ENCODE peak calls at places on chromosomes 11 and 22, in five cellular contexts. U is H1, I is GM12878, H is HepG2, F is K562. E is an unnamed sample.

GRCh38 chr22:20244744-20245576 is 23.2 kb downstream of the RTN4R start:
- DNase-seq in F (peak), I (no peak), U (no peak), H (no peak), E (no peak)

GRCh38 chr22:35677460-35678187 is 29.4 kb downstream of the APOL6 start:
- DNase-seq in F (no peak), U (no peak), I (no peak), H (no peak), E (no peak)

GRCh38 chr11:62856333-62856910 is 17.0 kb upstream of the WDR74 start:
- DNase-seq in I (no peak), F (no peak), H (no peak), U (no peak), E (no peak)

GRCh38 chr22:50482107-50483074 is 1.0 kb downstream of the ADM2 start:
- DNase-seq in F (no peak), H (no peak), U (no peak), I (no peak), E (no peak)

GRCh38 chr11:85791326-85791990 is 19.5 kb downstream of the SYTL2 start:
- DNase-seq in F (no peak), H (no peak), U (no peak), I (no peak), E (no peak)

GRCh38 chr11:113193894-113194293 is 120.5 kb upstream of the TTC12 start:
- DNase-seq in U (no peak), H (no peak), I (peak), F (no peak), E (no peak)

GRCh38 chr11:46537851-46538295 is 56.0 kb downstream of the AMBRA1 start:
- DNase-seq in F (peak), H (peak), U (peak), I (no peak), E (peak)

GRCh38 chr11:68468217-68468828 is 7.8 kb downstream of the PPP6R3 start:
- DNase-seq in U (no peak), F (no peak), H (peak), I (no peak), E (no peak)

GRCh38 chr11:2700415-2701211 is 819 bp upstream of the KCNQ1OT1 start:
- DNase-seq in I (peak), U (no peak), F (peak), H (peak), E (peak)

GRCh38 chr22:26891431-26891830 is 234.0 kb downstream of the MIAT start:
- DNase-seq in U (no peak), I (no peak), H (no peak), F (no peak), E (no peak)

GRCh38 chr11:2318123-2318522 is 16.3 kb downstream of the TSPAN32 start:
- DNase-seq in I (no peak), U (no peak), F (no peak), H (no peak), E (no peak)

GRCh38 chr11:44572884-44573283 is 7.4 kb downstream of the CD82 start:
- DNase-seq in F (no peak), H (no peak), I (no peak), U (no peak), E (peak)

GRCh38 chr22:29129644-29130201 is 56.9 kb downstream of the KREMEN1 start:
- DNase-seq in F (no peak), U (no peak), I (no peak), H (no peak), E (no peak)

GRCh38 chr11:96961931-96962330 is 572.1 kb downstream of the JRKL start:
- DNase-seq in I (no peak), F (no peak), U (no peak), H (no peak), E (no peak)

GRCh38 chr22:44658371-44658953 is 43.5 kb upstream of the PRR5 start:
- DNase-seq in U (no peak), I (no peak), F (no peak), H (no peak), E (no peak)

GRCh38 chr22:33271390-33272161 is 213.4 kb upstream of the SYN3 start:
- DNase-seq in I (peak), U (no peak), H (no peak), F (no peak), E (no peak)

GRCh38 chr11:58024601-58025091 is 965 bp downstream of the OR9Q1 start:
- DNase-seq in I (no peak), U (no peak), F (no peak), H (no peak), E (no peak)

GRCh38 chr22:40324468-40325305 is 21.6 kb upstream of the ADSL start:
- DNase-seq in F (no peak), U (no peak), H (no peak), I (no peak), E (no peak)

GRCh38 chr11:1772270-1773130 is 8.8 kb upstream of the CTSD start:
- DNase-seq in U (no peak), H (no peak), F (peak), I (no peak), E (peak)

GRCh38 chr22:50528682-50529415 is 963 bp downstream of the TYMP start:
- DNase-seq in U (no peak), H (no peak), F (no peak), I (no peak), E (no peak)

GRCh38 chr11:45859661-45860140 is 12.4 kb downstream of the CRY2 start:
- DNase-seq in H (no peak), U (no peak), I (no peak), F (no peak), E (peak)

GRCh38 chr11:58641326-58641725 is 18.9 kb downstream of the CNTF start:
- DNase-seq in F (no peak), U (no peak), I (no peak), H (no peak), E (no peak)

GRCh38 chr22:28955817-28956216 is 72.4 kb downstream of the ZNRF3 start:
- DNase-seq in U (no peak), I (peak), H (no peak), F (no peak), E (no peak)

GRCh38 chr11:16096336-16096735 is 260.0 kb downstream of the SOX6 start:
- DNase-seq in F (no peak), U (no peak), I (no peak), H (no peak), E (no peak)

GRCh38 chr11:66007201-66007634 is 4.6 kb upstream of the CST6 start:
- DNase-seq in U (no peak), H (no peak), I (no peak), F (peak), E (no peak)

DNA sequence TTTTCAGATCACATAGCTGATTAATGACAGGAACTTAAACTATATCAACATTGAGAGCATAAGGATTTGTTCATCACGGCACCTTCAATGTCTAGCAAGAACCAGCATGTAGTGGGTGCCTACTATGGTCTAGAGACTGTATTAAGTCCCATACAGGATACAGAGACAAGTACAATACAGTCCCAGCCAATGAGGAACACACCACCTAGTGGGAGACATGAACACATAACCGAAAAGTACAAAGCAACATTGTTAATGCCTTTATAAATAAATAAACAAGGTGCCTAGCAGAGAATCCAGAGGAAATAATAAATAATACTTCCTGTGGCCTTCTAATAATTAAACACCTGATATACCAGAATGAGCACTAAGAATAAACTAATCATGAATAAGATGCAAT is 87.7 kb upstream of the OPCML start:
- DNase-seq in I (peak), H (peak), U (no peak), F (no peak), E (no peak)
- TF ChIP-seq CREB1 in I (no peak), H (no peak), U (no peak), F (no peak), E (no peak)

GRCh38 chr22:37545703-37546435 is 14.4 kb upstream of the CDC42EP1 start:
- DNase-seq in I (no peak), H (peak), F (no peak), U (peak), E (peak)

GRCh38 chr22:37542959-37543358 is 17.3 kb upstream of the CDC42EP1 start:
- DNase-seq in F (no peak), U (no peak), H (no peak), I (no peak), E (no peak)

GRCh38 chr22:37546436-37547248 is 13.6 kb upstream of the CDC42EP1 start:
- DNase-seq in I (no peak), F (no peak), H (peak), U (no peak), E (peak)

GRCh38 chr22:37547249-37547741 is 13.0 kb upstream of the CDC42EP1 start:
- DNase-seq in I (no peak), U (no peak), H (no peak), F (no peak), E (no peak)

GRCh38 chr22:37544955-37545702 is 15.2 kb upstream of the CDC42EP1 start:
- DNase-seq in H (peak), U (peak), F (peak), I (no peak), E (peak)
- TF ChIP-seq ATF2 in H (peak), U (peak), F (peak), I (peak), E (no peak)

GRCh38 chr11:102513869-102514268 is 16.7 kb downstream of the MMP7 start:
- DNase-seq in I (no peak), F (no peak), U (no peak), H (no peak), E (no peak)
- TF ChIP-seq ATF3 in I (no peak), F (peak), U (no peak), H (no peak), E (no peak)

DNA sequence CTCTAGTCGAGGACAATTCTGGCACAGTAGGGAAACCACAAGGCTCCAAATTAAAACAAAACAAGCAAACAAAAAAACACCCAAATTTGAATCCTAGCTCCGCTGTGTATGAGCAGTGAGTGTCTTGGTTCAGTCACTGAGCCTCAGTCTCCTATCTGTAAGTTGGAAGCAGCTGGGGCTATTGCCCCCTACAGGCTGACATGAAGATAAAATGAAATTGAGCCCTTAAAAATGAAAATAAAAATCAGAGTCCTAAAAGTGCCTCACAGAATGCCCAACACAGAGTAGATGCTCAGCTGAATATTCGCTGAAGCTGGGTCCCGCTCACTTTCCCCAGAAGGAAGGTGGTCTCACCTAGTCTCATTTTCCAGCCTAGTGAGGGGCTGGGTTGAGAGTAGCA is 65.2 kb downstream of the PDE2A start:
- DNase-seq in H (no peak), U (no peak), I (no peak), F (no peak), E (no peak)
- TF ChIP-seq CREB1 in H (no peak), U (no peak), I (no peak), F (no peak), E (no peak)

GRCh38 chr22:37043828-37044538 is 7.6 kb upstream of the KCTD17 start:
- DNase-seq in H (peak), F (peak), I (no peak), U (no peak), E (peak)
- TF ChIP-seq ATF2 in H (no peak), F (no peak), I (no peak), U (no peak), E (no peak)

DNA sequence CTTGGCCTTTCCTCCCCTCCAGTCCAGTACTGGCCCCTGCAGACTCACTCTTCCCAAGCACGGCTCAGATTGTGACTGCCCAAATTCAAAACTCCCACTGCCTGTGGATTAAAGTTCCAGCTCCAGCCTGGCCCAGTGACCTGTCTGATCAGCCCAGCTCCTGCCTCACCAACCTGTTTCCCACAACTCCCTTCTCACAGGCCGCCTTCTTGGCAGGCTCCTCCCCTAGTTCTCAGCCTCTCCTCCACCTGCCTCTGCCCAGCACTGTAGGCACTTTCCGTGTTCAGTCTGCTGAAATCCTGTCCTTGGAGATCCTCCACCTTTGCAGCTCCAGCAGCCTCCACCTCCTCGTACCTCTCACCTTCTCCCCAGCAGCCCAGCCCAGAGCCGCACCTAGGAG is 68.6 kb downstream of the MICAL2 start:
- DNase-seq in U (no peak), I (no peak), F (no peak), H (no peak), E (no peak)
- TF ChIP-seq ATF3 in U (no peak), I (no peak), F (no peak), H (no peak), E (no peak)

DNA sequence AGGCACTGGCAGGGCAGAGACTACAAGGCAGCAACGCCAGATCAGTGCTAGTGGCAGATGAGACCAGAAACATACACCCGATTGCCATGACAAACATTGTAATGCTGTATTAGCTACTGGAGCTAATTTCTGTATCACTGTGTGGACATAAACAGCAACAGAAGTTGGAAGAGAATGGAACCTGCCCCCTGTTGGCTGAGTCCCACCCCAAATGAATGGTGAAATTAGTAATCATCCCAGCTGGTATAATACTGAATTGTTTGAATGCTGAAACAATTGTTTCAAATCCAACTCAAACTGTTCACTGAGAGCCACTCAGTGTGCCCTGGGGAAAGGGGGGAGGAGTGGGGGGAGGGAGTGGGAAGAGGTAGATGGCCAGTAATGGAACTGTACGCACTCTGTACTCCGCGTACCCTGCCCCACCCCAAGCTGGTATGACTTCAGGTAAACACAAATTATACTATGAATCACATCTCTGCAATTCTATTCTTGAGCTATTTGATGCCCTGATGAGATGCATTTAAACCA is 11.2 kb upstream of the BIRC3 start:
- DNase-seq in I (no peak), F (no peak), U (no peak), H (no peak), E (no peak)
- TF ChIP-seq CREB1 in I (no peak), F (no peak), U (no peak), H (no peak), E (no peak)

GRCh38 chr22:49332691-49333090 is 495.0 kb downstream of the BRD1 start:
- DNase-seq in U (no peak), H (no peak), F (no peak), I (no peak), E (no peak)
- TF ChIP-seq ATF2 in U (no peak), H (no peak), F (no peak), I (no peak), E (no peak)

GRCh38 chr11:33785609-33786008 is 11.3 kb upstream of the FBXO3 start:
- DNase-seq in U (no peak), H (no peak), I (no peak), F (no peak), E (no peak)

GRCh38 chr11:33790088-33790487 is 15.8 kb upstream of the FBXO3 start:
- DNase-seq in F (no peak), H (no peak), U (no peak), I (no peak), E (no peak)
- TF ChIP-seq ATF3 in F (no peak), H (no peak), U (no peak), I (no peak), E (no peak)

E was measured in WTC11.